ENCODE peak calls at places on chromosomes 12 and 14, in six cellular contexts. A, X, H, J, B and V are unnamed samples.

GRCh38 chr12:60174914-60175313 is 579.1 kb downstream of the SLC16A7 start:
- DNase-seq in A (no peak), X (peak), H (no peak), J (peak), B (peak), V (no peak)

GRCh38 chr12:122858591-122859302 is 23.5 kb downstream of the HIP1R start:
- DNase-seq in A (no peak), X (no peak), H (no peak), J (no peak), B (no peak), V (no peak)

GRCh38 chr14:87149583-87150354 is 843.2 kb downstream of the GALC start:
- DNase-seq in A (no peak), X (peak), H (no peak), J (peak), B (peak), V (peak)

GRCh38 chr14:103894034-103894722 is 34.1 kb upstream of the TDRD9 start:
- DNase-seq in A (peak), X (no peak), H (no peak), J (no peak), B (no peak), V (no peak)

GRCh38 chr12:47949441-47950341 is 13.7 kb upstream of the TMEM106C start:
- DNase-seq in A (peak), X (peak), H (peak), J (peak), B (peak), V (peak)

GRCh38 chr12:1810931-1811280 is 9.5 kb upstream of the LRTM2 start:
- DNase-seq in A (no peak), X (no peak), H (no peak), J (no peak), B (no peak), V (no peak)

GRCh38 chr12:19316420-19316819 is 122.9 kb upstream of the AEBP2 start:
- DNase-seq in A (no peak), X (peak), H (no peak), J (peak), B (peak), V (peak)

GRCh38 chr12:66405395-66405794 is 103.1 kb downstream of the HELB start:
- DNase-seq in A (no peak), X (peak), H (no peak), J (peak), B (peak), V (peak)

GRCh38 chr12:77167801-77168200 is 102.4 kb upstream of the E2F7 start:
- DNase-seq in A (no peak), X (peak), H (no peak), J (no peak), B (peak), V (no peak)

GRCh38 chr12:5872745-5873144 is 72.3 kb downstream of the ANO2 start:
- DNase-seq in A (no peak), X (peak), H (peak), J (peak), B (no peak), V (peak)

GRCh38 chr12:91778938-91779400 is 366.7 kb downstream of the BTG1 start:
- DNase-seq in A (no peak), X (peak), H (peak), J (peak), B (peak), V (peak)

GRCh38 chr14:77579760-77580159 is 36.7 kb downstream of the SPTLC2 start:
- DNase-seq in A (no peak), X (no peak), H (no peak), J (no peak), B (no peak), V (no peak)

GRCh38 chr12:76866726-76867125 is 12.1 kb downstream of the CSRP2 start:
- DNase-seq in A (no peak), X (peak), H (peak), J (peak), B (peak), V (peak)

GRCh38 chr12:105418232-105418631 is 87.7 kb downstream of the C12orf75 start:
- DNase-seq in A (no peak), X (peak), H (no peak), J (peak), B (peak), V (peak)

GRCh38 chr14:57391609-57392195 is 1.3 kb downstream of the NAA30 start:
- DNase-seq in A (no peak), X (peak), H (no peak), J (peak), B (no peak), V (peak)

GRCh38 chr12:2739832-2740641 is 54.7 kb upstream of the FKBP4 start:
- DNase-seq in A (no peak), X (peak), H (no peak), J (peak), B (peak), V (peak)

GRCh38 chr14:90577661-90578282 is 180.9 kb downstream of the CALM1 start:
- DNase-seq in A (no peak), X (no peak), H (no peak), J (no peak), B (no peak), V (no peak)

GRCh38 chr12:124030510-124030909 is 57.5 kb downstream of the ZNF664 start:
- DNase-seq in A (no peak), X (peak), H (no peak), J (peak), B (peak), V (peak)

GRCh38 chr14:76456200-76456599 is 80.3 kb downstream of the ESRRB start:
- DNase-seq in A (no peak), X (peak), H (peak), J (peak), B (peak), V (no peak)

GRCh38 chr14:65560340-65561027 is 148.0 kb downstream of the FUT8 start:
- DNase-seq in A (no peak), X (no peak), H (no peak), J (peak), B (peak), V (peak)

GRCh38 chr12:28802706-28803438 is 346.2 kb upstream of the FAR2 start:
- DNase-seq in A (no peak), X (peak), H (no peak), J (no peak), B (peak), V (no peak)

GRCh38 chr12:121278450-121279375 is 17.8 kb downstream of the CAMKK2 start:
- DNase-seq in A (no peak), X (peak), H (no peak), J (peak), B (peak), V (peak)

GRCh38 chr12:40286583-40286982 is 61.8 kb downstream of the LRRK2 start:
- DNase-seq in A (no peak), X (peak), H (no peak), J (no peak), B (peak), V (no peak)

GRCh38 chr12:101855364-101855884 is 22.0 kb upstream of the DRAM1 start:
- DNase-seq in A (no peak), X (peak), H (no peak), J (peak), B (peak), V (peak)

GRCh38 chr12:130147875-130148596 is 14.2 kb upstream of the FZD10 start:
- DNase-seq in A (no peak), X (no peak), H (no peak), J (no peak), B (no peak), V (no peak)

GRCh38 chr14:68898248-68899032 is 80.7 kb downstream of the ACTN1 start:
- DNase-seq in A (no peak), X (no peak), H (no peak), J (no peak), B (no peak), V (no peak)

GRCh38 chr14:91980157-91980556 is 32.7 kb upstream of the FBLN5 start:
- DNase-seq in A (no peak), X (peak), H (peak), J (peak), B (peak), V (peak)

GRCh38 chr14:22505751-22506710 is 83.0 kb downstream of the DAD1 start:
- DNase-seq in A (no peak), X (no peak), H (peak), J (no peak), B (no peak), V (no peak)
- H3K4me3 ChIP-seq in A (no peak), X (no peak), H (peak), J (no peak), B (no peak), V (no peak)

GRCh38 chr14:88550078-88550477 is 4.7 kb downstream of the PTPN21 start:
- DNase-seq in A (no peak), X (no peak), H (no peak), J (no peak), B (no peak), V (no peak)

GRCh38 chr14:88551936-88552565 is 2.8 kb downstream of the PTPN21 start:
- DNase-seq in A (peak), X (peak), H (no peak), J (peak), B (peak), V (peak)

GRCh38 chr14:88553886-88554457 is 835 bp downstream of the PTPN21 start:
- DNase-seq in A (no peak), X (peak), H (no peak), J (peak), B (peak), V (peak)

GRCh38 chr14:88552859-88553258 is 1.9 kb downstream of the PTPN21 start:
- DNase-seq in A (no peak), X (no peak), H (no peak), J (no peak), B (no peak), V (no peak)

GRCh38 chr14:88551094-88551870 is 3.5 kb downstream of the PTPN21 start:
- DNase-seq in A (peak), X (peak), H (no peak), J (peak), B (peak), V (peak)
- TF ChIP-seq CTCF in A (no peak), X (peak), H (no peak), J (peak), B (peak), V (peak)

GRCh38 chr14:67486890-67487289 is 1.6 kb downstream of the TMEM229B start:
- DNase-seq in A (no peak), X (no peak), H (no peak), J (no peak), B (no peak), V (no peak)
- H3K4me3 ChIP-seq in A (no peak), X (no peak), H (no peak), J (no peak), B (no peak), V (no peak)

GRCh38 chr12:52369809-52370208 is 2.5 kb upstream of the KRT85 start:
- DNase-seq in A (no peak), X (no peak), H (no peak), J (no peak), B (no peak), V (no peak)

GRCh38 chr12:52369220-52369619 is 1.9 kb upstream of the KRT85 start:
- DNase-seq in A (no peak), X (no peak), H (no peak), J (no peak), B (no peak), V (no peak)

GRCh38 chr12:52371716-52372115 is 4.4 kb upstream of the KRT85 start:
- DNase-seq in A (no peak), X (no peak), H (no peak), J (no peak), B (no peak), V (no peak)

GRCh38 chr12:52370906-52371608 is 3.8 kb upstream of the KRT85 start:
- DNase-seq in A (no peak), X (peak), H (no peak), J (peak), B (peak), V (no peak)

GRCh38 chr12:52372216-52373154 is 5.2 kb upstream of the KRT85 start:
- DNase-seq in A (peak), X (peak), H (peak), J (peak), B (peak), V (peak)
- TF ChIP-seq CTCF in A (peak), X (peak), H (peak), J (peak), B (peak), V (peak)

DNA sequence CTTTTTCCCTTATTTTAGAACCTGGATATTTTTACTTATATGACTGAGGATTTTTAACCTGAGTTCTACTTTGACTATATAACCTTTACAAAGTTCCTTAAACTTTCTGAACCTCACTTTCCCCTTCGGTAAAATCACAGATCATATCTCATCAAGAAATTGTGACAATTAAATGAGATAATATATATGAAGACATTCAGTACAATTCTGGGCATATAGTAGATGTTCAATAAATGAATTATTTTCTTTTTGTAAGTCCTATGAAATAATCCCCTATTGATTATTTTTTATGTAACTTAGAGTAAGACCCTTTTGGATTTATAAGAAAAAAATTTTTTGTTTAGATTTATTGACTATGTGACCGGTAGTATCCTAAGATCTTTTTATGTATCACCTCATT is 17.6 kb upstream of the FAM177A1 start:
- DNase-seq in A (no peak), X (no peak), H (no peak), J (no peak), B (no peak), V (no peak)
- H3K4me3 ChIP-seq in A (no peak), X (no peak), H (no peak), J (no peak), B (no peak), V (no peak)